ENCODE peak calls at places on chromosomes 13 and 19, in six cellular contexts. N is cerebellar nuclear complex; L is OCI-M1; K is activated T-helper 2 cell treated with anti-CD3 and anti-CD28 coated beads, Interferon-gamma antibody, Interleukin-2, Interleukin-4, amounts not matched to agents 10 μg/mL and 5 μg/mL and 100 μg/mL, durations not matched to agents 14 hours and 24 hours and 36 hours; S is left colon; W is ELF-1. A is an unnamed sample.

GRCh38 chr13:71118779-71119364 is 748.1 kb downstream of the DACH1 start:
- DNase-seq in W (no peak), L (peak; percentile 38), S (no peak), K (no peak), N (no peak), A (no peak)

GRCh38 chr19:44951179-44952159 is 3.7 kb upstream of the CLPTM1 start:
- DNase-seq in N (no peak), W (peak; percentile 73), S (peak; percentile 62), K (peak; percentile 46), L (peak; percentile 89), A (peak; percentile 74)

GRCh38 chr19:1567116-1567847 is 843 bp downstream of the MEX3D start:
- DNase-seq in K (no peak), S (peak; percentile 52), L (no peak), N (no peak), W (no peak), A (peak; percentile 44)

GRCh38 chr13:59834801-59835200 is 328.9 kb downstream of the DIAPH3 start:
- DNase-seq in K (no peak), S (no peak), L (no peak), W (no peak), N (no peak), A (no peak)

GRCh38 chr19:4737955-4738580 is 14.4 kb upstream of the DPP9 start:
- DNase-seq in N (no peak), S (no peak), K (no peak), L (no peak), W (no peak), A (no peak)

GRCh38 chr19:3801412-3802096 is 15.4 kb upstream of the MATK start:
- DNase-seq in N (no peak), W (peak; percentile 56), L (no peak), K (peak; percentile 64), S (peak; percentile 50), A (peak; percentile 80)

GRCh38 chr19:30671622-30672051 is 299.5 kb downstream of the ZNF536 start:
- DNase-seq in L (no peak), S (no peak), W (no peak), K (no peak), N (no peak), A (peak; percentile 7)

GRCh38 chr13:63088226-63088625 is 1672.6 kb upstream of the PCDH20 start:
- DNase-seq in W (no peak), N (no peak), K (no peak), S (no peak), L (no peak), A (no peak)

GRCh38 chr13:40132249-40132648 is 476.8 kb downstream of the COG6 start:
- DNase-seq in L (no peak), K (no peak), N (no peak), W (no peak), S (no peak), A (no peak)

GRCh38 chr19:35284153-35285140 is 2.1 kb downstream of the HAMP start:
- DNase-seq in N (no peak), S (no peak), W (no peak), K (no peak), L (no peak), A (no peak)

GRCh38 chr19:2983351-2984195 is 6.2 kb downstream of the TLE6 start:
- DNase-seq in K (no peak), S (peak; percentile 30), W (peak; percentile 90), N (no peak), L (peak; percentile 1), A (peak; percentile 29)

GRCh38 chr19:54955356-54955755 is 8.0 kb upstream of the NLRP7 start:
- DNase-seq in L (no peak), W (no peak), S (no peak), K (no peak), N (no peak), A (no peak)

GRCh38 chr19:892243-892996 is 567 bp downstream of the MED16 start:
- DNase-seq in W (no peak), N (no peak), K (no peak), S (no peak), L (no peak), A (peak; percentile 26)

GRCh38 chr19:1223018-1223855 is 14.6 kb downstream of the CBARP start:
- DNase-seq in L (peak; percentile 3), S (peak; percentile 51), W (no peak), N (no peak), K (no peak), A (no peak)

GRCh38 chr19:13781547-13781946 is 7.3 kb downstream of the C19orf53 start:
- DNase-seq in N (no peak), S (peak; percentile 66), K (no peak), L (peak; percentile 79), W (peak; percentile 83), A (no peak)

GRCh38 chr19:34217952-34218817 is 36.2 kb upstream of the GARRE1 start:
- DNase-seq in K (peak; percentile 57), W (no peak), N (no peak), L (peak; percentile 97), S (peak; percentile 23), A (peak; percentile 54)